ENCODE peak calls at places on chromosomes 5 and 9, in seven cellular contexts. C is fibroblast of lung, N is sigmoid colon, A is epithelial cell of proximal tubule, S is cardiac fibroblast, E is GM13977, D is omental fat pad. H is an unnamed sample.

GRCh38 chr5:52864884-52865283 is 77.2 kb downstream of the ITGA1 start:
- DNase-seq in C (peak), E (no peak), N (no peak), S (peak), A (no peak), D (no peak), H (no peak)

GRCh38 chr9:137441289-137441934 is at the start of gene ENTPD8:
- DNase-seq in E (no peak), S (no peak), A (no peak), C (no peak), N (no peak), D (no peak), H (no peak)

GRCh38 chr5:139664727-139665351 is 16.7 kb downstream of the CXXC5 start:
- DNase-seq in S (no peak), E (no peak), C (no peak), N (no peak), D (no peak), A (no peak), H (no peak)

GRCh38 chr5:73380052-73380451 is 68.5 kb downstream of the FOXD1 start:
- DNase-seq in N (no peak), A (no peak), D (no peak), C (peak), S (no peak), E (no peak), H (peak)

GRCh38 chr9:135883410-135884089 is 23.8 kb downstream of the CAMSAP1 start:
- DNase-seq in S (no peak), E (no peak), D (no peak), N (no peak), C (no peak), A (no peak), H (peak)

GRCh38 chr9:21677834-21678233 is 124.6 kb upstream of the MTAP start:
- DNase-seq in E (no peak), D (no peak), S (peak), C (peak), A (no peak), N (no peak), H (no peak)

GRCh38 chr5:68149189-68149588 is 66.4 kb upstream of the PIK3R1 start:
- DNase-seq in D (no peak), E (peak), C (peak), S (peak), N (no peak), A (no peak), H (no peak)

GRCh38 chr5:140734354-140734753 is 34.1 kb downstream of the ZMAT2 start:
- DNase-seq in N (no peak), S (peak), E (no peak), D (no peak), A (no peak), C (no peak), H (no peak)

GRCh38 chr5:160230686-160231527 is 1.6 kb downstream of the FABP6 start:
- DNase-seq in A (peak), C (peak), S (peak), N (no peak), D (no peak), E (peak), H (peak)

GRCh38 chr5:40221255-40221654 is 458.5 kb upstream of the PTGER4 start:
- DNase-seq in E (no peak), C (no peak), S (no peak), N (no peak), D (no peak), A (no peak), H (no peak)

GRCh38 chr5:2371419-2371710 is 380.1 kb downstream of the IRX2 start:
- DNase-seq in S (no peak), E (no peak), D (no peak), N (no peak), A (no peak), C (no peak), H (no peak)

GRCh38 chr9:125325821-125326220 is 64.2 kb downstream of the GAPVD1 start:
- DNase-seq in E (no peak), S (peak), A (no peak), C (no peak), D (no peak), N (no peak), H (no peak)

GRCh38 chr9:129138476-129139232 is 27.4 kb downstream of the PTPA start:
- DNase-seq in N (peak), E (no peak), C (peak), S (peak), A (no peak), D (no peak), H (no peak)

GRCh38 chr5:38330207-38330606 is 71.8 kb downstream of the EGFLAM start:
- DNase-seq in E (no peak), C (peak), D (no peak), N (no peak), A (peak), S (peak), H (no peak)

GRCh38 chr9:22079873-22080341 is 70.8 kb upstream of the CDKN2B start:
- DNase-seq in S (peak), A (peak), D (no peak), C (peak), E (peak), N (peak), H (peak)

GRCh38 chr9:126287467-126287866 is 39.2 kb upstream of the MVB12B start:
- DNase-seq in D (no peak), A (no peak), S (no peak), E (no peak), C (no peak), N (no peak), H (no peak)

GRCh38 chr5:69035665-69036064 is 58.1 kb upstream of the SLC30A5 start:
- DNase-seq in C (no peak), D (no peak), A (no peak), S (no peak), N (no peak), E (no peak), H (no peak)

GRCh38 chr9:7452378-7452777 is 347.2 kb downstream of the DMAC1 start:
- DNase-seq in S (peak), D (no peak), A (no peak), E (no peak), C (peak), N (no peak), H (no peak)

GRCh38 chr5:131899686-131900085 is 45.8 kb downstream of the MEIKIN start:
- DNase-seq in C (no peak), N (no peak), A (no peak), E (no peak), D (no peak), S (peak), H (no peak)

GRCh38 chr9:107638922-107639321 is 149.4 kb upstream of the KLF4 start:
- DNase-seq in E (no peak), S (peak), C (peak), N (peak), A (no peak), D (no peak), H (no peak)

GRCh38 chr9:98226516-98226915 is 28.9 kb downstream of the TBC1D2 start:
- DNase-seq in N (no peak), D (no peak), S (peak), E (no peak), A (no peak), C (no peak), H (no peak)

GRCh38 chr9:14326264-14326826 is 12.4 kb upstream of the NFIB start:
- DNase-seq in E (no peak), D (no peak), A (no peak), C (peak), N (no peak), S (peak), H (peak)

GRCh38 chr9:105171589-105171988 is 72.9 kb upstream of the SLC44A1 start:
- DNase-seq in D (no peak), C (no peak), A (no peak), E (no peak), N (no peak), S (no peak), H (no peak)

GRCh38 chr9:5518937-5519319 is 8.6 kb downstream of the PDCD1LG2 start:
- DNase-seq in E (no peak), N (no peak), C (no peak), D (no peak), S (no peak), A (no peak), H (peak)

GRCh38 chr9:70169222-70169621 is 89.6 kb upstream of the SMC5 start:
- DNase-seq in N (no peak), A (no peak), C (no peak), E (no peak), D (no peak), S (no peak), H (no peak)

GRCh38 chr9:21830589-21830988 is 28.2 kb downstream of the MTAP start:
- DNase-seq in N (no peak), D (no peak), E (no peak), S (peak), C (peak), A (no peak), H (no peak)

GRCh38 chr9:37593877-37594448 is 1.6 kb upstream of the TOMM5 start:
- DNase-seq in C (no peak), A (no peak), D (no peak), E (no peak), N (no peak), S (no peak), H (no peak)

GRCh38 chr9:79471577-79472543 is 99.9 kb upstream of the TLE4 start:
- DNase-seq in A (no peak), D (no peak), E (no peak), S (peak), C (peak), N (peak), H (peak)

GRCh38 chr5:61638476-61638875 is 306.4 kb downstream of the ZSWIM6 start:
- DNase-seq in D (no peak), E (no peak), C (no peak), S (no peak), N (no peak), A (no peak), H (no peak)

GRCh38 chr5:72938206-72938605 is 17.6 kb upstream of the FCHO2 start:
- DNase-seq in E (no peak), S (peak), D (no peak), A (peak), N (no peak), C (no peak), H (no peak)

GRCh38 chr5:56530031-56530430 is 285.3 kb upstream of the MAP3K1 start:
- DNase-seq in E (no peak), A (no peak), D (no peak), S (no peak), C (no peak), N (no peak), H (no peak)

GRCh38 chr5:56124885-56125250 is 108.3 kb downstream of the ANKRD55 start:
- DNase-seq in E (no peak), N (no peak), S (no peak), A (no peak), C (no peak), D (no peak), H (no peak)

GRCh38 chr5:143094087-143094511 is 309.4 kb downstream of the NR3C1 start:
- DNase-seq in D (no peak), E (peak), C (peak), N (no peak), S (peak), A (no peak), H (peak)
- TF ChIP-seq CTCF in D (no peak), E (peak), C (no peak), N (no peak), S (no peak), A (no peak), H (no peak)

GRCh38 chr5:173971681-173972080 is 17.3 kb upstream of the C5orf47 start:
- DNase-seq in D (no peak), N (no peak), S (no peak), C (no peak), A (no peak), E (no peak), H (no peak)
- TF ChIP-seq CTCF in D (no peak), N (no peak), S (no peak), C (no peak), A (no peak), E (no peak), H (no peak)

DNA sequence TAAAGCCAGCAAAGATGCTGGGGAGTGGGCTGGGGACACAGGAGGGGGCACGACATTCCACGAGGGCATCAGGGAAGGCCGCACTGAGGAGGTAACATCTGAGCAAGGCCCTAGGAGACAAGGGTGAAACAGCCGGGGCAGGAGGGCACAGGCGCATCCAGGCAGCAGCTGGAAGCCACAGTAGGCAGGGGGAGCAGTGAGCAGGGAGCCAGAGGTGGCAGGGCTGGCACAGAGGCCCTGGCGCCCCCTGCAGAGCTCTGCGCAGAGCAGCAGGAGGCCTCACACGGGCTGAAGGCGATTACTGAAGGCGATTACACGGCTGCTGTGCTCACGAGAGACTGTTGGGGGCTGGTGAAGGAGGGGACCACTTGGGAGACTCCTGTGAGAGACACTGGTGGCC is 15.4 kb downstream of the LMAN2 start:
- DNase-seq in A (no peak), D (no peak), N (no peak), S (peak), E (no peak), C (no peak), H (peak)
- TF ChIP-seq CTCF in A (peak), D (no peak), N (no peak), S (peak), E (peak), C (peak), H (peak)

DNA sequence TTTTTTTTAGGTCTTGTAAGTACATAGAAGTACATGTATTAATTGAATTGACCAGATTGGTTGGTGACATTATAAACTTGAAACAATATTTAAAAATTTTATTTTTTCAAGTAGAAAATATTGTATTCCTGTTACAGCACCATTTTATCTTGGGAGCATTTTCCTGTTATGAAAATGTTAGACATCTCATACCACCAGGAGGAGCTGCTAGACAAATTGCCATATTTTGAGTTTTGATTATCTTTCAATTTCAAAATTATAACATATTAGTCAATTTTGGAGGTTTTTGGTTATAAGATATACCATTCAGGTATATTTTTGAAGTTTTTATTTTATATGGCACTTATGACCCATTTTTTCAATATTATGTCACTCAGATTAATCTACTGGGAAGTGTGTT is 84.4 kb downstream of the CNTLN start:
- DNase-seq in A (no peak), C (peak), S (peak), E (no peak), D (no peak), N (no peak), H (no peak)
- TF ChIP-seq CTCF in A (peak), C (peak), S (peak), E (no peak), D (no peak), N (no peak), H (no peak)

DNA sequence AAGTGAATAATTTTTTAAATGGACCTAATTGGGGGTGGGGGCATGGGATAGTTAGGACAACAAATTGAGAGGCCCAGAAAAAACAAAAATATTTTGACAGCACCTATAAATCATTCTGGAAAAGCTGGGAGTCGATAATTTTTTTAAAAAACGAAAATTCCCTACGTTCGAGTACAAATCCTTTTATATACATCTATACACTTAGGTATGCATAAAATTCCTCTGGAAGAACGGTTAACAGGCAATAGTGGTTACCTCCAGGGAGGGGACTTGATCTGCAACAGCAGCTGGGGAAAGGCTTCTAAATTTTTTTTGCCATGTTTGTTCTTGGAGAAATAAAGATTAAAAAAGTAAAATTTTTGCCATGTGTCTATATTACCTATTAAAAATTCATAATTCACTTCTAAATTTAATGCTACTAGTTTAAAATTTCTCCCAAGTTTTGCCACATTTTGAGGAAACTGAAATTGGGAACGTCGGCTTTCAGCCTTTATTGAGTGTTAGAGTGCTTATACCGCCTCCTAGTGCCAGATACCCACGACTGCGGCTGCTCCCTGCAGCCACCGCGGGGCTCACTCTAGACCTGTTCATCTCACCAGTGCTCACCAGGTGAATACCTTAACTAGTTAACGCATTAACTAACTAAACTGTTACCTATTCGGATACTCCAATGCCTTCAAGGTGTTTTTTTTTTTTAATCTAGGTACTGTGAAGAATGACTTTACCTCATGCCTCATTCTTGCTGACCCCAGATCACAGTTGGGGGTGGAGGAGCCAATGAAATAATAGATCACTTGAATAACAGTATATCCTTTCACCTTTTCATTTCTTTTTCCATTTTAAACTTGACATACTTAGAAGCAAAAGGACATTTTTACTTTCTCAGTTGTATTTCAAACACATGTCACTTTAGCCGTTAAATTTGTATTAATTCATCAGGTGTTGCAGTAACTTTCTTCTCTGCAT is 1.8 kb upstream of the BHMT start:
- DNase-seq in N (no peak), D (no peak), C (no peak), E (peak), A (no peak), S (peak), H (peak)
- TF ChIP-seq CTCF in N (no peak), D (no peak), C (peak), E (peak), A (peak), S (peak), H (peak)

DNA sequence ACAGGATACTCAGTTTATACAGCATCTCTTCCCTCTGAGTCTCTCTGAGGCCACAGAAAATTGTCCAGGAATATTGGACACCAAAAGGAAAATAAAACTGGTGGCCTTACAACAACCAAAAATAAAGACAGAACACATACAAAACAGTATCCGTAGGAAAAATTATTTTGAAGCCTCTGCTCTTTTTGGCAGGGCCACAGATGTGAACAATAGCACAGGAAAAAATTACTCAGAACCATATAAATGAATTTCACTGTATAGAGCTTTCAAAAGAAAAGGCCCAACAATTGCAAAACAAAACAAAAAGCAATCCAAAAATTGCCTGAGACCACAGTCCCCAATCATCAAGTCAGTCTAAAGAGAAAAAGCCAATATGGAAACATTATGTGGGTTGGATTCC is 243.9 kb downstream of the CEMIP2 start:
- DNase-seq in A (no peak), D (no peak), E (no peak), N (no peak), S (no peak), C (no peak), H (no peak)
- TF ChIP-seq CTCF in A (no peak), D (no peak), E (no peak), N (no peak), S (no peak), C (no peak), H (no peak)

DNA sequence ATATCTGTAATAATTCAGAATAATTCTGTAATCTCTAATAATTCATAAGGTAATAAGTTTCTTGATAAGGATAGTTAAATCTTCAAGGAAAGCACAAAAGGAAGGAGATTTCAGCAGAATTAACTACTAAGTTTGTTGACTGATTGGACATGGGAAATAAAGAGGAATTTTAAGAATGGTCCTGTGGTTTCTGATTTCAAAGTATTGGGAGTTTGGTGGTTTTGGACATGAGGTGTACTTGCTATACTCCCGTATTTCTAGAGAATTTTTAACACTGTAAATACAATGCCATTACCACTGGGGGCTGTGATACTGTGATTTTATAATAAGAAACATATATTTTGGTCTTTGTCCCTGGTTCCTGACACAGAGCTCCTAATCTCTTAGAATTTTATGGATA is 123.9 kb downstream of the UNC13B start:
- DNase-seq in A (no peak), D (no peak), C (peak), N (no peak), E (no peak), S (peak), H (no peak)
- TF ChIP-seq CTCF in A (no peak), D (no peak), C (no peak), N (no peak), E (no peak), S (no peak), H (no peak)

GRCh38 chr5:102152906-102153787 is 142.9 kb downstream of the SLCO4C1 start:
- DNase-seq in S (peak), E (peak), C (no peak), N (no peak), A (no peak), D (no peak), H (peak)
- TF ChIP-seq CTCF in S (peak), E (peak), C (no peak), N (no peak), A (peak), D (no peak), H (peak)

GRCh38 chr9:3509926-3510325 is 15.9 kb downstream of the RFX3 start:
- DNase-seq in C (no peak), A (no peak), D (no peak), S (no peak), N (no peak), E (no peak), H (no peak)
- TF ChIP-seq CTCF in C (no peak), A (no peak), D (no peak), S (no peak), N (no peak), E (no peak), H (no peak)

H was measured in activated CD8-positive, alpha-beta T cell treated with anti-CD3 and anti-CD28 coated beads for 36 hours.